ENCODE peak calls at places on chromosomes 12 and 14, in five cellular contexts. F is T-helper 2 cell; B is esophagus squamous epithelium; O is activated CD4-positive, alpha-beta T cell treated with anti-CD3 and anti-CD28 coated beads, Interleukin-2, amount 50 U/mL, for 1 hour; H is activated naive CD8-positive, alpha-beta T cell treated with anti-CD3 and anti-CD28 coated beads, Interleukin-2, amount 10 ng/mL, durations not matched to agents 7 days and 5 days. W is an unnamed sample.

GRCh38 chr14:76673261-76673660 is 88.0 kb upstream of the VASH1 start:
- DNase-seq in F (no peak), O (no peak), B (no peak), H (no peak), W (no peak)

GRCh38 chr14:104515811-104516780 is 63.5 kb upstream of the C14orf180 start:
- DNase-seq in H (no peak), O (no peak), B (no peak), F (no peak), W (no peak)

GRCh38 chr12:109358154-109358869 is 10.6 kb downstream of the MYO1H start:
- DNase-seq in F (no peak), B (no peak), H (no peak), O (no peak), W (no peak)

GRCh38 chr14:72701610-72702009 is 192.3 kb downstream of the DPF3 start:
- DNase-seq in O (no peak), H (no peak), F (no peak), B (no peak), W (no peak)

GRCh38 chr14:70257526-70257925 is 68.8 kb upstream of the SLC8A3 start:
- DNase-seq in B (no peak), O (no peak), H (no peak), F (no peak), W (no peak)

GRCh38 chr12:88310666-88311065 is 168.6 kb downstream of the TMTC3 start:
- DNase-seq in B (no peak), O (no peak), H (no peak), F (no peak), W (no peak)

GRCh38 chr12:48002773-48003218 is 1.5 kb downstream of the COL2A1 start:
- DNase-seq in F (no peak), H (peak), B (no peak), O (no peak), W (no peak)

GRCh38 chr12:43289412-43289811 is 262.6 kb downstream of the ADAMTS20 start:
- DNase-seq in B (no peak), O (no peak), F (no peak), H (no peak), W (no peak)

W was measured in T-helper 22 cell.